ENCODE peak calls at places on chromosomes 3 and 15, in six cellular contexts. U is HCT116; H is stimulated activated CD4-positive, alpha-beta T cell treated with anti-CD3 and anti-CD28 coated beads, Interleukin-2, amount 100 ng/mL, for 24 hours; C is ELF-1; Q is GM03348; O is psoas muscle. Y is an unnamed sample.

GRCh38 chr15:92633418-92633817 is 22.2 kb downstream of the FAM174B start:
- DNase-seq in U (no peak), H (no peak), C (no peak), Q (no peak), O (no peak), Y (no peak)

GRCh38 chr15:101258238-101259144 is 6.6 kb upstream of the CHSY1 start:
- DNase-seq in U (peak), H (peak), C (peak), Q (peak), O (peak), Y (peak)

GRCh38 chr15:44623178-44623577 is 40.3 kb downstream of the SPG11 start:
- DNase-seq in U (no peak), H (no peak), C (no peak), Q (no peak), O (no peak), Y (no peak)

GRCh38 chr3:134090031-134090430 is 60.3 kb upstream of the SLCO2A1 start:
- DNase-seq in U (no peak), H (no peak), C (no peak), Q (peak), O (no peak), Y (no peak)

GRCh38 chr3:112925560-112925959 is 49.3 kb downstream of the CD200R1 start:
- DNase-seq in U (no peak), H (no peak), C (no peak), Q (no peak), O (no peak), Y (no peak)

GRCh38 chr3:40985195-40985594 is 214.1 kb upstream of the CTNNB1 start:
- DNase-seq in U (no peak), H (no peak), C (peak), Q (no peak), O (no peak), Y (no peak)

GRCh38 chr15:89187301-89187700 is 34.1 kb downstream of the RLBP1 start:
- DNase-seq in U (no peak), H (no peak), C (no peak), Q (no peak), O (no peak), Y (no peak)

GRCh38 chr15:94387854-94388441 is 156.6 kb downstream of the MCTP2 start:
- DNase-seq in U (no peak), H (peak), C (no peak), Q (no peak), O (no peak), Y (no peak)

GRCh38 chr3:70000028-70000410 is 486 bp downstream of the SAMMSON start:
- DNase-seq in U (no peak), H (no peak), C (no peak), Q (no peak), O (no peak), Y (no peak)

GRCh38 chr15:79381593-79381992 is 50.5 kb upstream of the MINAR1 start:
- DNase-seq in U (no peak), H (no peak), C (no peak), Q (no peak), O (no peak), Y (no peak)

GRCh38 chr3:154229217-154229590 is 95.1 kb downstream of the DHX36 start:
- DNase-seq in U (no peak), H (no peak), C (peak), Q (no peak), O (no peak), Y (no peak)

GRCh38 chr15:31279221-31280036 is 47.2 kb upstream of the KLF13 start:
- DNase-seq in U (no peak), H (no peak), C (no peak), Q (no peak), O (no peak), Y (no peak)

GRCh38 chr3:182644800-182645433 is 148.4 kb upstream of the ATP11B start:
- DNase-seq in U (no peak), H (peak), C (no peak), Q (no peak), O (no peak), Y (no peak)

GRCh38 chr15:67413770-67414429 is 107.0 kb upstream of the C15orf61 start:
- DNase-seq in U (peak), H (no peak), C (no peak), Q (no peak), O (no peak), Y (no peak)

GRCh38 chr3:117814975-117815374 is 1105.4 kb downstream of the TUSC7 start:
- DNase-seq in U (no peak), H (no peak), C (no peak), Q (no peak), O (no peak), Y (no peak)

GRCh38 chr3:181808053-181808452 is 96.3 kb downstream of the SOX2 start:
- DNase-seq in U (no peak), H (no peak), C (no peak), Q (no peak), O (no peak), Y (no peak)

GRCh38 chr3:172853911-172854648 is 103.6 kb downstream of the ECT2 start:
- DNase-seq in U (no peak), H (no peak), C (peak), Q (no peak), O (no peak), Y (no peak)

GRCh38 chr15:97992831-97993230 is 32.3 kb downstream of the ARRDC4 start:
- DNase-seq in U (no peak), H (no peak), C (no peak), Q (no peak), O (no peak), Y (no peak)

GRCh38 chr3:16124636-16125035 is 49.8 kb upstream of the GALNT15 start:
- DNase-seq in U (no peak), H (no peak), C (no peak), Q (peak), O (no peak), Y (no peak)

GRCh38 chr3:125960066-125960424 is 8.9 kb upstream of the ROPN1B start:
- DNase-seq in U (no peak), H (no peak), C (no peak), Q (no peak), O (no peak), Y (no peak)

GRCh38 chr3:59388555-59389280 is 338.9 kb upstream of the CFAP20DC start:
- DNase-seq in U (no peak), H (no peak), C (no peak), Q (no peak), O (no peak), Y (no peak)

GRCh38 chr3:85342915-85343314 is 384.1 kb downstream of the CADM2 start:
- DNase-seq in U (no peak), H (no peak), C (no peak), Q (no peak), O (no peak), Y (peak)

GRCh38 chr3:125148836-125149235 is 63.7 kb downstream of the SLC12A8 start:
- DNase-seq in U (no peak), H (no peak), C (peak), Q (peak), O (peak), Y (peak)

GRCh38 chr3:101252307-101252706 is 68.1 kb downstream of the IMPG2 start:
- DNase-seq in U (no peak), H (no peak), C (no peak), Q (no peak), O (no peak), Y (no peak)

GRCh38 chr3:129105862-129106261 is 15.7 kb downstream of the RAB43 start:
- DNase-seq in U (no peak), H (no peak), C (no peak), Q (no peak), O (no peak), Y (no peak)

GRCh38 chr3:14424711-14425573 is 22.5 kb downstream of the SLC6A6 start:
- DNase-seq in U (no peak), H (peak), C (peak), Q (no peak), O (no peak), Y (no peak)

GRCh38 chr3:142976621-142977398 is 13.3 kb upstream of the PAQR9 start:
- DNase-seq in U (peak), H (no peak), C (peak), Q (peak), O (peak), Y (no peak)

GRCh38 chr3:61181874-61182273 is 69.4 kb downstream of the FHIT start:
- DNase-seq in U (peak), H (no peak), C (no peak), Q (peak), O (no peak), Y (no peak)

GRCh38 chr3:36219398-36219797 is 160.9 kb upstream of the STAC start:
- DNase-seq in U (no peak), H (no peak), C (no peak), Q (peak), O (no peak), Y (no peak)

GRCh38 chr3:145450018-145450682 is 710.8 kb downstream of the PLOD2 start:
- DNase-seq in U (no peak), H (no peak), C (no peak), Q (no peak), O (no peak), Y (no peak)

GRCh38 chr3:10703875-10704274 is 112.2 kb upstream of the SLC6A11 start:
- DNase-seq in U (peak), H (no peak), C (peak), Q (peak), O (no peak), Y (peak)

GRCh38 chr3:6262035-6262434 is 598.9 kb upstream of the GRM7 start:
- DNase-seq in U (no peak), H (no peak), C (no peak), Q (no peak), O (no peak), Y (no peak)

GRCh38 chr15:85312486-85312885 is 67.9 kb upstream of the AKAP13 start:
- DNase-seq in U (no peak), H (no peak), C (no peak), Q (no peak), O (no peak), Y (peak)

Y was measured in endodermal cell.